ENCODE peak calls at places on chromosomes 2 and 18, in five cellular contexts. F, P, W, Y and K are unnamed samples.
A peak's percentile ranks its signal among the peaks of the same experiment; 100 is the strongest.

GRCh38 chr18:57331718-57332117 is 20.6 kb upstream of the ST8SIA3 start:
- DNase-seq in F (no peak), Y (no peak), P (peak; percentile 24), W (no peak), K (no peak)

GRCh38 chr2:173288561-173288960 is 66.1 kb upstream of the CDCA7 start:
- DNase-seq in W (peak; percentile 64), F (no peak), P (peak; percentile 54), Y (no peak), K (no peak)

GRCh38 chr18:51188024-51188701 is 9.3 kb downstream of the MEX3C start:
- DNase-seq in Y (no peak), F (no peak), W (no peak), P (no peak), K (no peak)

GRCh38 chr18:77123313-77124231 is 9.0 kb downstream of the MBP start:
- DNase-seq in P (no peak), F (no peak), Y (no peak), W (no peak), K (no peak)

GRCh38 chr2:163086940-163087339 is 248.4 kb upstream of the KCNH7 start:
- DNase-seq in W (no peak), F (no peak), Y (no peak), P (no peak), K (no peak)

GRCh38 chr2:157696036-157696435 is 67.4 kb upstream of the ACVR1C start:
- DNase-seq in P (no peak), F (no peak), W (peak; percentile 18), Y (no peak), K (no peak)

GRCh38 chr2:199792381-199792780 is 58.6 kb downstream of the FTCDNL1 start:
- DNase-seq in P (no peak), Y (no peak), W (no peak), F (no peak), K (no peak)

GRCh38 chr2:128269358-128270305 is 49.0 kb downstream of the HS6ST1 start:
- DNase-seq in P (no peak), Y (no peak), W (no peak), F (no peak), K (no peak)

GRCh38 chr2:159959136-159959535 is 103.3 kb downstream of the PLA2R1 start:
- DNase-seq in W (no peak), Y (no peak), P (no peak), F (no peak), K (no peak)

GRCh38 chr18:68833756-68834155 is 35.9 kb downstream of the CCDC102B start:
- DNase-seq in W (no peak), Y (no peak), F (no peak), P (no peak), K (no peak)

GRCh38 chr2:241609859-241610793 is 26.8 kb downstream of the THAP4 start:
- DNase-seq in P (peak; percentile 91), W (peak; percentile 80), F (peak; percentile 79), Y (peak; percentile 76), K (peak; percentile 82)

GRCh38 chr2:204860249-204860648 is 315.0 kb downstream of the PARD3B start:
- DNase-seq in F (no peak), Y (no peak), W (peak; percentile 5), P (no peak), K (no peak)

GRCh38 chr2:15894459-15895144 is 45.7 kb upstream of the MYCN start:
- DNase-seq in Y (no peak), P (no peak), W (no peak), F (no peak), K (no peak)

GRCh38 chr2:161170917-161171594 is 10.8 kb downstream of the TANK start:
- DNase-seq in Y (no peak), P (no peak), F (no peak), W (peak; percentile 27), K (no peak)

GRCh38 chr2:33144243-33144642 is 197.5 kb downstream of the LTBP1 start:
- DNase-seq in Y (no peak), W (peak; percentile 54), P (no peak), F (no peak), K (no peak)

GRCh38 chr2:219369447-219369861 is 18.3 kb downstream of the DNPEP start:
- DNase-seq in Y (no peak), F (peak; percentile 41), W (peak; percentile 75), P (no peak), K (no peak)

GRCh38 chr2:99643824-99644787 is 154.3 kb upstream of the REV1 start:
- DNase-seq in W (peak; percentile 59), P (no peak), Y (no peak), F (no peak), K (no peak)

GRCh38 chr2:205678743-205679142 is 3.6 kb upstream of the NRP2 start:
- DNase-seq in W (no peak), F (no peak), Y (no peak), P (no peak), K (no peak)

GRCh38 chr18:22422909-22423548 is 5.3 kb upstream of the CTAGE1 start:
- DNase-seq in F (peak; percentile 51), Y (no peak), W (peak; percentile 71), P (no peak), K (no peak)

GRCh38 chr2:163401481-163401880 is 334.3 kb downstream of the FIGN start:
- DNase-seq in Y (no peak), W (peak; percentile 73), P (peak; percentile 48), F (no peak), K (no peak)

GRCh38 chr2:236176417-236176816 is 8.2 kb upstream of the GBX2 start:
- DNase-seq in F (no peak), Y (no peak), W (peak; percentile 34), P (no peak), K (no peak)

GRCh38 chr18:47683774-47684173 is 246.7 kb downstream of the SMAD2 start:
- DNase-seq in P (peak; percentile 75), W (peak; percentile 2), F (no peak), Y (no peak), K (no peak)

GRCh38 chr2:96409543-96410184 is 74.1 kb downstream of the NCAPH start:
- DNase-seq in Y (no peak), W (no peak), P (no peak), F (no peak), K (no peak)

GRCh38 chr2:60735496-60736250 is 20.4 kb upstream of the PAPOLG start:
- DNase-seq in F (no peak), Y (no peak), P (no peak), W (no peak), K (no peak)

GRCh38 chr2:23745726-23746105 is 181.2 kb downstream of the ATAD2B start:
- DNase-seq in Y (no peak), F (peak; percentile 13), P (no peak), W (peak; percentile 91), K (no peak)

GRCh38 chr18:1036926-1037325 is 132.3 kb downstream of the ADCYAP1 start:
- DNase-seq in F (no peak), P (no peak), W (no peak), Y (no peak), K (no peak)

GRCh38 chr18:54323561-54323960 is 34.1 kb downstream of the STARD6 start:
- DNase-seq in Y (no peak), W (no peak), F (no peak), P (no peak), K (no peak)

GRCh38 chr2:141271346-141271745 is 859.5 kb downstream of the LRP1B start:
- DNase-seq in P (no peak), W (no peak), F (no peak), Y (no peak), K (no peak)

GRCh38 chr2:67526283-67526682 is 129.2 kb downstream of the ETAA1 start:
- DNase-seq in W (peak; percentile 94), F (no peak), Y (no peak), P (peak; percentile 4), K (no peak)

GRCh38 chr2:50957880-50958279 is 74.1 kb downstream of the NRXN1 start:
- DNase-seq in F (no peak), W (peak; percentile 48), P (no peak), Y (no peak), K (no peak)